ENCODE peak calls at places on chromosomes 16 and 17, in five cellular contexts. R, W, B, X and H are unnamed samples.

GRCh38 chr17:76720941-76721340 is 5.5 kb downstream of the JMJD6 start:
- DNase-seq in B (no peak), X (no peak), R (no peak), W (no peak), H (no peak)

GRCh38 chr17:40554646-40555295 is 10.5 kb downstream of the CCR7 start:
- DNase-seq in X (no peak), R (no peak), W (no peak), B (peak; percentile 25), H (no peak)

GRCh38 chr16:81554993-81555392 is 110.4 kb downstream of the CMIP start:
- DNase-seq in B (no peak), W (no peak), R (no peak), X (no peak), H (no peak)

GRCh38 chr16:77307764-77308561 is 108.8 kb downstream of the SYCE1L start:
- DNase-seq in X (no peak), W (no peak), R (peak; percentile 21), B (no peak), H (no peak)

GRCh38 chr17:15930426-15930825 is 14.5 kb upstream of the ADORA2B start:
- DNase-seq in W (no peak), X (no peak), B (no peak), R (no peak), H (no peak)

GRCh38 chr16:81651758-81652718 is 127.1 kb upstream of the PLCG2 start:
- DNase-seq in W (no peak), B (no peak), X (no peak), R (no peak), H (no peak)

GRCh38 chr17:6633263-6633662 is 7.2 kb downstream of the KIAA0753 start:
- DNase-seq in W (no peak), B (no peak), X (no peak), R (no peak), H (no peak)

GRCh38 chr17:81401727-81402529 is 6.7 kb downstream of the BAHCC1 start:
- DNase-seq in B (no peak), X (no peak), R (peak; percentile 51), W (no peak), H (peak; percentile 69)

GRCh38 chr17:57305918-57306317 is 49.6 kb downstream of the MSI2 start:
- DNase-seq in B (no peak), X (no peak), W (no peak), R (no peak), H (no peak)

GRCh38 chr17:4900231-4901107 is 1.1 kb downstream of the C17orf107 start:
- DNase-seq in B (no peak), W (no peak), X (peak; percentile 34), R (no peak), H (no peak)

GRCh38 chr17:30429155-30429554 is 48.1 kb upstream of the GOSR1 start:
- DNase-seq in X (no peak), R (no peak), W (peak; percentile 16), B (no peak), H (no peak)

GRCh38 chr17:82518826-82519810 is at the start of gene FOXK2:
- DNase-seq in R (peak; percentile 96), X (peak; percentile 87), W (peak; percentile 89), B (peak; percentile 91), H (peak; percentile 91)

GRCh38 chr17:51487947-51488346 is 227.6 kb downstream of the UTP18 start:
- DNase-seq in X (no peak), R (no peak), W (no peak), B (no peak), H (no peak)

GRCh38 chr17:59107306-59107670 is 608 bp upstream of the TRIM37 start:
- DNase-seq in B (no peak), W (no peak), R (no peak), X (no peak), H (no peak)

GRCh38 chr17:78349831-78350631 is 9.8 kb downstream of the SOCS3 start:
- DNase-seq in R (no peak), W (no peak), X (no peak), B (no peak), H (no peak)

GRCh38 chr16:26859086-26859485 is 207.6 kb upstream of the C16orf82 start:
- DNase-seq in B (no peak), X (no peak), R (no peak), W (no peak), H (no peak)

GRCh38 chr16:79647586-79647985 is 47.0 kb upstream of the MAF start:
- DNase-seq in X (no peak), W (no peak), R (no peak), B (no peak), H (no peak)

GRCh38 chr17:74543891-74544760 is 1.8 kb downstream of the CD300C start:
- DNase-seq in B (no peak), X (no peak), W (no peak), R (no peak), H (no peak)

GRCh38 chr16:69798466-69798865 is 36.3 kb downstream of the WWP2 start:
- DNase-seq in X (no peak), W (no peak), R (peak; percentile 21), B (no peak), H (no peak)

GRCh38 chr17:38917259-38917658 is 8.2 kb upstream of the LASP1NB start:
- DNase-seq in X (no peak), B (no peak), W (no peak), R (no peak), H (no peak)

GRCh38 chr16:87951550-87952538 is 610 bp downstream of the BANP start:
- DNase-seq in B (no peak), W (no peak), X (no peak), R (peak; percentile 18), H (peak; percentile 54)

GRCh38 chr17:27586203-27586701 is 44.7 kb upstream of the LGALS9 start:
- DNase-seq in B (no peak), W (peak; percentile 38), X (no peak), R (no peak), H (no peak)

GRCh38 chr17:36923814-36924221 is 13.5 kb upstream of the LHX1 start:
- DNase-seq in W (no peak), R (no peak), X (no peak), B (no peak), H (no peak)

GRCh38 chr17:65902831-65903549 is 288.9 kb downstream of the CEP112 start:
- DNase-seq in W (no peak), X (no peak), R (no peak), B (no peak), H (no peak)

GRCh38 chr17:82228278-82228841 is 482 bp upstream of the SLC16A3 start:
- DNase-seq in X (peak; percentile 49), W (no peak), B (no peak), R (peak; percentile 33), H (peak; percentile 66)

GRCh38 chr16:31704138-31704537 is 169.5 kb upstream of the ZNF267 start:
- DNase-seq in X (no peak), R (no peak), B (no peak), W (no peak), H (no peak)

GRCh38 chr17:19346351-19347255 is 15.9 kb downstream of the B9D1 start:
- DNase-seq in B (no peak), W (peak; percentile 48), X (no peak), R (peak; percentile 67), H (peak; percentile 85)

GRCh38 chr17:14712471-14713075 is 411.7 kb downstream of the HS3ST3B1 start:
- DNase-seq in B (no peak), W (no peak), R (peak; percentile 26), X (no peak), H (no peak)

GRCh38 chr17:19713901-19714361 is 2.5 kb downstream of the SLC47A2 start:
- DNase-seq in B (no peak), W (no peak), X (no peak), R (no peak), H (no peak)

GRCh38 chr16:87017388-87018012 is 299.7 kb downstream of the C16orf95 start:
- DNase-seq in X (no peak), B (no peak), R (peak; percentile 85), W (peak; percentile 46), H (no peak)

GRCh38 chr17:78322858-78323455 is 36.9 kb downstream of the SOCS3 start:
- DNase-seq in X (no peak), B (no peak), W (no peak), R (no peak), H (peak; percentile 80)

GRCh38 chr17:2921443-2921842 is 125.2 kb downstream of the RAP1GAP2 start:
- DNase-seq in X (no peak), W (no peak), B (no peak), R (no peak), H (no peak)
- H3K27ac ChIP-seq in X (no peak overlapping the region), W (no peak overlapping the region), B (no peak overlapping the region), R (no peak overlapping the region), H (no peak overlapping the region)

DNA sequence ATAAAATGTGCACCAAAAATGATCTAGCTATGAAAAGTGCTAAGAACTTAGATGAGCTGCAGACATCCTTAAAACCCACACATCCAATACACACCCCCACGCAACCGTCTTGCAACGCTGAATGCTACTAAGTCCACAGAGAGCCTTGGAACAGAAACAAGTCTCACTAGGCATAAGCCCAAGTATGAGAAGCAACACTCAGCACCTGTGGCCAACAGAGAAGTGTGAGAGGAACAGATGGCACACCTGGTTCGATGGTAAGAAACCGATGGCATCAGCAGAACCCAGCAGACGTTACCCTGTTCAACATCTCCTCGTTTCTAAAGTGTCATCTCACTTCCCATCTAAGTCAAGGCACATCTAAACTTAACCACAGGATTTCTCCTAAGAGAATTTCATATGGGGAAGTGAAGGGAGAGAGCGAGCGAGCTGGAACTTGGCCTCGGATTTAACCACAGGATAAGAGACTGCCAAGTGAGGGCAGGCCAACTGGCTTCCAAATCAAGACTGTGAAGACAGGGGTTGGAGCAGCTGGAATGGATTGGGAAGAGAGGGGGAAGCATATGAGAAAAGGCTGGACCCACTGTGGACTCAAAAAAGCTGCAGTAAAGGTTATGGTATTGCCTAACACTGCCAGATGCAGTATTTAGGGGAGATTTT is 41.0 kb downstream of the NXPH3 start:
- DNase-seq in R (peak; percentile 93), B (peak; percentile 39), X (no peak), W (no peak), H (peak; percentile 65)
- H3K4me3 ChIP-seq in R (no peak overlapping the region), B (no peak overlapping the region), X (no peak overlapping the region), W (no peak overlapping the region), H (no peak overlapping the region)

DNA sequence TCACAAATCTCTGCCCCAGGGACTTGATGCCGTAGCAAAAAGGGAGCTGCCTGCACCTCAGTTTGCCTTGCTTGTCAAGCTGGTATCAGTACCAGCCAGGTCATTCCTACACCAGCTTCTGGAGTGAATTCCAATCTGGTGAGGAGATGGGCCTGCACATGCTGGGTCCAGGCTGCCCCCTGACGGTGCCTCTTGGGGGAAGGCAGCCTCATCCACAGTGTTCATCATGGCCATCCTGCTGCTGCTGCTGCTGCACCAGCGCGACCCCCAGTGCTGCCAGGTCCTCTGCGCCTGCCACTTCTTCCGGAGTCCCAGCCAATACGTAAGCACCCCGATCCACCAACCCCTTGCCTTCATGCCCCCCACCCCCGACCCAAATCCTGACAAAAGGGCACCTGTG is 8.3 kb downstream of the MRPL27 start:
- DNase-seq in B (no peak), R (no peak), X (no peak), W (peak; percentile 26), H (no peak)
- TF ChIP-seq CTCF in B (no peak), R (no peak), X (no peak), W (peak; percentile 36), H (no peak)

GRCh38 chr17:47928415-47928814 is 13.0 kb upstream of the PNPO start:
- DNase-seq in R (no peak), W (no peak), X (no peak), B (no peak), H (no peak)
- H3K27ac ChIP-seq in R (no peak overlapping the region), W (no peak overlapping the region), X (no peak overlapping the region), B (no peak overlapping the region), H (no peak overlapping the region)